ENCODE peak calls at places on chromosomes 11 and 22, in eight cellular contexts. G, M, I, L, R, K, Q and D are unnamed samples. For H3K4me1, the result is how much of the 10 kb centered on the place peaks cover.

GRCh38 chr11:112580864-112581263 is 320.2 kb upstream of the PLET1 start:
- DNase-seq in G (no peak), M (no peak), I (no peak), L (no peak), R (no peak), K (no peak), Q (no peak), D (no peak)

GRCh38 chr11:124307093-124307492 is 6.7 kb downstream of the OR8D1 start:
- DNase-seq in G (no peak), M (no peak), I (no peak), L (no peak), R (no peak), K (no peak), Q (no peak), D (no peak)

GRCh38 chr11:111352235-111352746 is 26.8 kb downstream of the POU2AF1 start:
- DNase-seq in G (no peak), M (no peak), I (no peak), L (no peak), R (no peak), K (no peak), Q (peak), D (no peak)

GRCh38 chr22:29028468-29028867 is 33.2 kb downstream of the C22orf31 start:
- DNase-seq in G (no peak), M (no peak), I (no peak), L (no peak), R (no peak), K (no peak), Q (no peak), D (no peak)

GRCh38 chr22:35894464-35894878 is 134.2 kb downstream of the RBFOX2 start:
- DNase-seq in G (no peak), M (no peak), I (no peak), L (no peak), R (peak), K (no peak), Q (no peak), D (no peak)

GRCh38 chr11:77413850-77414249 is 60.0 kb downstream of the PAK1 start:
- DNase-seq in G (no peak), M (no peak), I (no peak), L (no peak), R (no peak), K (no peak), Q (no peak), D (no peak)

GRCh38 chr11:134450186-134450585 is 38.1 kb upstream of the B3GAT1 start:
- DNase-seq in G (no peak), M (no peak), I (no peak), L (no peak), R (no peak), K (no peak), Q (no peak), D (no peak)

GRCh38 chr22:40196628-40197027 is 18.9 kb downstream of the TNRC6B start:
- DNase-seq in G (peak), M (no peak), I (peak), L (peak), R (no peak), K (no peak), Q (peak), D (no peak)

GRCh38 chr11:68750197-68750987 is 928 bp downstream of the TESMIN start:
- DNase-seq in G (no peak), M (no peak), I (no peak), L (peak), R (peak), K (peak), Q (no peak), D (no peak)

GRCh38 chr11:9604134-9604533 is 30.7 kb downstream of the WEE1 start:
- DNase-seq in G (no peak), M (no peak), I (peak), L (no peak), R (no peak), K (no peak), Q (no peak), D (peak)

GRCh38 chr11:115170133-115170815 is 333.9 kb downstream of the CADM1 start:
- DNase-seq in G (peak), M (peak), I (peak), L (peak), R (peak), K (peak), Q (peak), D (peak)

DNA sequence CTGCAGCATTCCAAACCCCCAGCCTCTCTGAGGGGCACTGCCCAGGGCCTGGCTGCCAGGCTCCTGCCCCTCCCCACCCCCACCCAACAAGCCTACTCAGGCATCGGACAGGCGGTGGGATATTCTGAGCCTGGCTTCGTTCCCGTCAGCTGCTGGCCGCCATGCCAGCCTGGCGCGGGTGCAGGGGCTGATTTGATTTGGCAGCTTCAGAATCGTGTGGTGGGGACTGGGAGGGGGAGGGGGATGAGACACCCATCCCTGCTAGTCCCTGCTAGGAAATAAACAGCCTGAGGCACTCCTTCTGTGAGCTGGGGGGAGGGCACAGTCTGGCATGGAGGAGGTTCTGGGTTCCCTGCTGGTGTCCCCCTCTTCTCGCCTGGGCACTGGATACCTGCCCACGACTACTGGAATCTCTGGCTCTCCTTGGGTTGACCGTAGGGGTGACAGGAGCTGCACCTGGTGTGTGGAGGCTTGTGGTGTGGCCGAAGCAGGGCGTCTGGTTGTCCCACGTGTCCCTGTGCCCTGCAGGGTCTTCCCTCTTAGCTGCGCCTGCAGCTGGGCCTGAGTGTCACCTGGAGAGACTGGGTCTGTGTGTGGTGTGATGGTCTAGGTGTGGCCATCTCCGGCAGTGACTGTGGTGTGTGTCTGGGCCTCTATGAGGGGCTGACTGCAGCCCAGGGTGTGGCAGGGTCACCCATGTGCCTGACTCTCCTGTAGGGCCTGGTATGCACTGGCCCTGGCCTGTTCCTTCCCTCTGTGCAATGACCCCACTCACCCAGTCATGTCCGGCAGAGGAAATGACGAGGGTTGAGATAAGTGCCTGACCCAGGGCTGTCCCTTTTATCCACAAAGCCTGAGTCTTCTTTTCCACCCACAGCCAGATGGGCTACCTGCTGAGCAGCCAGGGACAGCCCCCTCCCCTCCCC is 42.2 kb downstream of the PDE2A start:
- DNase-seq in G (peak), M (no peak), I (no peak), L (no peak), R (no peak), K (no peak), Q (no peak), D (no peak)
- H2AFZ ChIP-seq in G (peak), M (no peak), I (peak), L (no peak), R (no peak), K (peak), Q (no peak), D (no peak)

GRCh38 chr22:21052715-21053459 is 7.1 kb downstream of the LRRC74B start:
- DNase-seq in G (no peak), M (no peak), I (no peak), L (no peak), R (no peak), K (no peak), Q (no peak), D (no peak)

GRCh38 chr22:21054714-21055563 is 9.2 kb downstream of the LRRC74B start:
- DNase-seq in G (no peak), M (no peak), I (no peak), L (no peak), R (no peak), K (no peak), Q (no peak), D (no peak)

GRCh38 chr22:21051145-21051835 is 5.5 kb downstream of the LRRC74B start:
- DNase-seq in G (no peak), M (no peak), I (no peak), L (no peak), R (no peak), K (no peak), Q (peak), D (no peak)

GRCh38 chr22:21054046-21054713 is 8.4 kb downstream of the LRRC74B start:
- DNase-seq in G (no peak), M (no peak), I (no peak), L (no peak), R (no peak), K (no peak), Q (no peak), D (no peak)

GRCh38 chr22:21051836-21052400 is 6.2 kb downstream of the LRRC74B start:
- DNase-seq in G (no peak), M (no peak), I (peak), L (no peak), R (no peak), K (no peak), Q (peak), D (no peak)
- H3K4me2 ChIP-seq in G (no peak), M (no peak), I (no peak), L (no peak), R (no peak), K (no peak), Q (no peak), D (no peak)

DNA sequence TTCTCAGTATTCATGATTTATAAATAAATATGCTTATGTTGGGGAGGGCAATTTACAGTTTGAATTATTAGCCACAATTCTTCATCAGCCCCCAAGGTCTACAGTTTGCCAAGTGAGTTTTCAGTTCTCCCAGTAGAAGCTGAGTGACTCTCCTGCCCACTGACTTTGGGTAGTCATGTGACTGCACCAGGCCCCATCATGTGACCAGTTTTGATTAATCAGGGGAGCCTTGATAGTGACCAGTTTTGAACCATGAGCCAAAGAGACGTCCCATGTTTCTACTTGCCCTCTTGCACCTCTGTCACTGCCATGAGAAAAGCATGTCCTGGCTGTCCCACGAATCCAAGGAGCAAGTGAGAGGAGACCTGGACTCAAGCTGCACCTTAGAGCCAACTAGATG is 32.5 kb downstream of the SYN3 start:
- DNase-seq in G (no peak), M (no peak), I (no peak), L (no peak), R (no peak), K (no peak), Q (no peak), D (no peak)
- H3K4me1 ChIP-seq in G (under half), M (under half), I (under half), L (under half), R (under half), K (under half), Q (under half), D (under half)

DNA sequence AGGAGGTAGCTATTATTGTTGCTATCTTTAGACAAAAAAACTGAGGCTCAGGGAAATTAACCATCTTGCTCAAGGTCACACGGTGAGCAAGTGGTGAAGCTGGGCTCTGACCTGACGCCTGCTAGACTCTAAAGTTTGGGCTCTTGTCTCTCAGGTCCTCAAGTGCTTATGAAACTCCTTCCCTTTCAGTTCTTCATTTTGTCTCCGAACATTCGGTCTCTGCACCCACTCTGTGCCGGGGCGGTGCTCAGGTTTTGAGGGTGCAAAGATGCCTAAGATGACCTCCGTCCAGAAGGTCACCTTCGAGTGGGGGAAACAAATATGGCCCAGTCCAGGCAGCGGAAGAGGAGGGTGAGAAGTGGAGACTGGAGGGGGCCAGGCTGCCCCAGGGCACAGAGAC is 16.0 kb downstream of the OVOL1 start:
- DNase-seq in G (no peak), M (peak), I (no peak), L (peak), R (no peak), K (no peak), Q (no peak), D (no peak)
- H2AFZ ChIP-seq in G (no peak), M (peak), I (no peak), L (no peak), R (no peak), K (no peak), Q (no peak), D (no peak)

GRCh38 chr22:21725956-21726649 is 9.5 kb downstream of the YPEL1 start:
- DNase-seq in G (no peak), M (no peak), I (no peak), L (no peak), R (no peak), K (no peak), Q (no peak), D (no peak)
- H3K4me2 ChIP-seq in G (no peak), M (no peak), I (no peak), L (no peak), R (no peak), K (no peak), Q (no peak), D (no peak)

GRCh38 chr11:36976740-36977139 is 378.7 kb upstream of the RAG2 start:
- DNase-seq in G (no peak), M (no peak), I (no peak), L (no peak), R (no peak), K (no peak), Q (no peak), D (no peak)
- H3K4me1 ChIP-seq in G (under half), M (under half), I (under half), L (under half), R (under half), K (under half), Q (under half), D (under half)